ENCODE peak calls at places on chromosomes 7 and 10, in six cellular contexts. E, U, R, X, I and M are unnamed samples. For H3K4me1, the result is how much of the 10 kb centered on the place peaks cover.

GRCh38 chr7:100568176-100568935 is 5.3 kb downstream of the SAP25 start:
- DNase-seq in E (peak), U (peak), R (peak), X (no peak), I (peak), M (peak)

GRCh38 chr7:122438492-122438891 is 133.9 kb upstream of the FEZF1 start:
- DNase-seq in E (no peak), U (no peak), R (no peak), X (no peak), I (no peak), M (no peak)

GRCh38 chr10:100346351-100346764 is 675 bp upstream of the SCD start:
- DNase-seq in E (peak), U (peak), R (peak), X (peak), I (peak), M (peak)

GRCh38 chr7:132776105-132776504 is 199.8 kb upstream of the PLXNA4 start:
- DNase-seq in E (no peak), U (no peak), R (no peak), X (no peak), I (no peak), M (no peak)

GRCh38 chr10:73840403-73841301 is 29.3 kb upstream of the NDST2 start:
- DNase-seq in E (no peak), U (no peak), R (no peak), X (no peak), I (no peak), M (no peak)

GRCh38 chr7:136998495-136998894 is 130.0 kb downstream of the CHRM2 start:
- DNase-seq in E (no peak), U (no peak), R (no peak), X (no peak), I (no peak), M (no peak)

GRCh38 chr10:88897019-88897853 is 17.2 kb downstream of the STAMBPL1 start:
- DNase-seq in E (peak), U (no peak), R (no peak), X (peak), I (no peak), M (peak)

GRCh38 chr7:137443616-137444015 is 100.1 kb upstream of the PTN start:
- DNase-seq in E (no peak), U (no peak), R (no peak), X (no peak), I (no peak), M (no peak)

GRCh38 chr10:125148576-125148975 is 11.8 kb downstream of the CTBP2 start:
- DNase-seq in E (no peak), U (no peak), R (no peak), X (no peak), I (no peak), M (no peak)

GRCh38 chr7:87599336-87599735 is 1.3 kb downstream of the ABCB1 start:
- DNase-seq in E (peak), U (no peak), R (no peak), X (no peak), I (peak), M (peak)

GRCh38 chr7:55127622-55128081 is 108.8 kb downstream of the EGFR start:
- DNase-seq in E (no peak), U (peak), R (no peak), X (peak), I (no peak), M (peak)

GRCh38 chr7:5626456-5626855 is 155.0 kb downstream of the RNF216 start:
- DNase-seq in E (no peak), U (no peak), R (no peak), X (peak), I (peak), M (no peak)

GRCh38 chr10:99914236-99914635 is 95.5 kb downstream of the DNMBP start:
- DNase-seq in E (no peak), U (no peak), R (no peak), X (no peak), I (no peak), M (no peak)

GRCh38 chr10:131135716-131136115 is 175.8 kb downstream of the TCERG1L start:
- DNase-seq in E (no peak), U (no peak), R (no peak), X (no peak), I (no peak), M (no peak)

GRCh38 chr7:41162612-41163011 is 540.3 kb downstream of the INHBA start:
- DNase-seq in E (no peak), U (no peak), R (no peak), X (no peak), I (no peak), M (no peak)

GRCh38 chr7:8084772-8085171 is 116.2 kb downstream of the GLCCI1 start:
- DNase-seq in E (no peak), U (no peak), R (no peak), X (no peak), I (no peak), M (no peak)

GRCh38 chr7:29243777-29244655 is 49.4 kb downstream of the CHN2 start:
- DNase-seq in E (no peak), U (no peak), R (no peak), X (no peak), I (no peak), M (no peak)

GRCh38 chr10:44335330-44336021 is 49.4 kb downstream of the CXCL12 start:
- DNase-seq in E (no peak), U (no peak), R (no peak), X (no peak), I (no peak), M (no peak)

GRCh38 chr7:116258734-116259133 is 48.4 kb downstream of the TES start:
- DNase-seq in E (peak), U (no peak), R (peak), X (no peak), I (no peak), M (no peak)

GRCh38 chr7:30871655-30872054 is 40.0 kb upstream of the AQP1 start:
- DNase-seq in E (no peak), U (no peak), R (no peak), X (no peak), I (no peak), M (no peak)

GRCh38 chr10:17228081-17229015 is at the start of gene VIM:
- DNase-seq in E (peak), U (peak), R (peak), X (peak), I (peak), M (peak)

GRCh38 chr10:17229967-17230682 is 2.1 kb downstream of the VIM start:
- DNase-seq in E (peak), U (peak), R (peak), X (peak), I (peak), M (peak)

GRCh38 chr10:17229717-17229966 is 1.6 kb downstream of the VIM start:
- DNase-seq in E (no peak), U (no peak), R (no peak), X (no peak), I (no peak), M (no peak)

GRCh38 chr10:17227367-17228080 is 517 bp upstream of the VIM start:
- DNase-seq in E (no peak), U (no peak), R (no peak), X (no peak), I (no peak), M (no peak)

DNA sequence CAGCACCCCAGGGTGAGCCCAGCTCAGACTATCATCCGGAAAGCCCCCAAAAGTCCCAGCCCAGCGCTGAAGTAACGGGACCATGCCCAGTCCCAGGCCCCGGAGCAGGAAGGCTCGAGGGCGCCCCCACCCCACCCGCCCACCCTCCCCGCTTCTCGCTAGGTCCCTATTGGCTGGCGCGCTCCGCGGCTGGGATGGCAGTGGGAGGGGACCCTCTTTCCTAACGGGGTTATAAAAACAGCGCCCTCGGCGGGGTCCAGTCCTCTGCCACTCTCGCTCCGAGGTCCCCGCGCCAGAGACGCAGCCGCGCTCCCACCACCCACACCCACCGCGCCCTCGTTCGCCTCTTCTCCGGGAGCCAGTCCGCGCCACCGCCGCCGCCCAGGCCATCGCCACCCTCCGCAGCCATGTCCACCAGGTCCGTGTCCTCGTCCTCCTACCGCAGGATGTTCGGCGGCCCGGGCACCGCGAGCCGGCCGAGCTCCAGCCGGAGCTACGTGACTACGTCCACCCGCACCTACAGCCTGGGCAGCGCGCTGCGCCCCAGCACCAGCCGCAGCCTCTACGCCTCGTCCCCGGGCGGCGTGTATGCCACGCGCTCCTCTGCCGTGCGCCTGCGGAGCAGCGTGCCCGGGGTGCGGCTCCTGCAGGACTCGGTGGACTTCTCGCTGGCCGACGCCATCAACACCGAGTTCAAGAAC is 1.1 kb downstream of the VIM start:
- DNase-seq in E (peak), U (peak), R (peak), X (peak), I (peak), M (peak)
- TF ChIP-seq POLR2A in E (peak), U (peak), R (no peak), X (peak), I (peak), M (peak)

GRCh38 chr10:86518781-86519180 is 2.8 kb downstream of the WAPL start:
- DNase-seq in E (no peak), U (no peak), R (no peak), X (no peak), I (no peak), M (no peak)
- H3K4me1 ChIP-seq in E (half or more), U (under half), R (under half), X (under half), I (under half), M (half or more)

DNA sequence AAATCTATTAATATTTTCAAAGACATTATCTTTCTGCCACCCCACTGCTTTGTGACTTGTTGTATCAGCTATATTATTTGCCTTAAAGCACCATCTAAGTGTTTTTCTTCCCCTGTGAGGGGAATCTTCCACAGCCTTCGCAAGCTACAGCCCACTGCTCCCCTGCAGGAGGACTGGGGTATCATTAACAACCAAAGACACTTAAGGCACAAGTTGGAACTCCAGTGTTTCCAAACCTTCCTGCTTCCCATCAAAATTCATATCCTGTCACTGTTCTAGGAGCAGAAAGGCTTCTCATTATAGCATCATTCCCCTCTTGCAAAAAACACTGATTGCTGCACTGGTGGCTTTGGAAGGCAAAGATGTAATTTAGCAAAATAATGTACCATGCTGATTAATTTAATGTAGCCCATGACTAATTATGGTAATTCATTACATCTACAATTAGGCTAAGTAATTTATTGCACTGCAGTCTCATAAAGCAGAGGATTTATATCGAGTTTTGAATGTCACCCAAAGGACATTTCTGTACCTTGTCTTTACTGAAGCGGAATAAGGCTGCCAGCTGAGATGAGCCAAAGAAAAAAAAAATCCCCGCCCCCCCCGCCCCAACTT is 207.1 kb downstream of the SKAP2 start:
- DNase-seq in E (no peak), U (no peak), R (no peak), X (no peak), I (no peak), M (no peak)
- H3K4me3 ChIP-seq in E (no peak), U (no peak), R (no peak), X (no peak), I (no peak), M (no peak)

DNA sequence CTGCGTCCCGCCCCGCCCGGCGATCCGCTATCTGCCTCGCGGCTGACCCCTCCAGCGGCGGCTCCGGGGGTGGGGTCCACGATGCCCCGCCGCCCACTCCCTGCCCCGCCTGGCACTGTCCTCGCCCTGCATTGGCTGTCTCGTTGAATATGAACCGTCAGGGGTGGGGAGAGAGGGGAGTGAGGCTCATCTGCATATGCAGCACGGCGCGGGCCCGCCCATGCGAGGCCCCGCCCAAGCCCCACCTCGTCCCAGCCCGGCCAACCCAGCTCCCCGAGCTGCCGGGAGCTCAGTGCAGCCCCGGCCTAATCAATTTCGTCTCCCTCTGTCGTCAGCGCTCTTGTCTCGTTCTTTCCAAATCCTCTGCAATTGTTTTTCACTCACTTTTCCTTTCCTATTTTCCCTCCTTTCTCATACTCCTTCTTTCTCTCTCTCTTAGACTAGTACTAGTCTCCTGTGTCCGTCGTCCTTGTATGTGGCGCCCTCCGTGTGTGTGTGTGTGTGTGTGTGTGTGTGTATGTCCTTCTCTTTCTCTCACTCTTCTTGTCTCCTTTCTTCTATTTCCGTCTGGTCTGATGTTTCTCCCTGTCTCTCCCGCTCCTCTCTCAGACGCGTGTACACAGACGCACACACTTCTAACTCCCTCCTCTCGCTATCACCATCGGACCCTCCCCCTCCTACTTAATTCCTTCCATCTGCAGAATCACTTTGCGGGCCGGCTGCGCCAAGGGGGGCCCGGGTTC is 455 bp upstream of the ZCCHC24 start:
- DNase-seq in E (peak), U (peak), R (peak), X (peak), I (peak), M (peak)
- TF ChIP-seq POLR2A in E (peak), U (peak), R (no peak), X (peak), I (no peak), M (peak)

DNA sequence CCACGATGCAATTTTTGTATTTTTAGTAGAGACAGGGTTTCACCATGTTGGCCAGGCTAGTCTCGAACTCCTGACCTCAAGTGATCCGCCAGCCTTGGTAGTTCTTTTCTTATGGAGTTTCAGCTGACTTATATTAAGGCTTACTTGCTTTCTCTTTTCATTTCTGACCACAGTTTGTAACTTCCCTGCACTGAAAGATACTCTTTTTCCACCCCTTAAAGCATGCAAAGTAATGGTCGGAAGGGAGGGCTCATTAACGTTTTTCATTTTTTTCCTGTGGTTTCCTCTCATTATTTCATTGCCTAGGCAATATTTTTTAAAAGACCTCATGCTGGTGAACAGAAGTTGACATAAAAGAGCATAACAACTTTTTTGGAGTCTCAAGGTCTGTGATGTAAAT is 27.0 kb downstream of the ADRB1 start:
- DNase-seq in E (no peak), U (no peak), R (no peak), X (no peak), I (no peak), M (no peak)
- H3K4me1 ChIP-seq in E (under half), U (under half), R (under half), X (under half), I (under half), M (under half)

GRCh38 chr10:133528296-133528844 is 1.2 kb downstream of the CYP2E1 start:
- DNase-seq in E (no peak), U (no peak), R (peak), X (no peak), I (no peak), M (no peak)
- H3K4me3 ChIP-seq in E (no peak), U (peak), R (peak), X (no peak), I (peak), M (no peak)

GRCh38 chr7:151249034-151249731 is 689 bp upstream of the SMARCD3 start:
- DNase-seq in E (peak), U (peak), R (peak), X (peak), I (peak), M (peak)
- TF ChIP-seq POLR2A in E (no peak), U (peak), R (no peak), X (no peak), I (no peak), M (no peak)